ENCODE peak calls at places on chromosomes 11 and 22, in ten cellular contexts. E, S, T, A, X, O, F, W, Y and K are unnamed samples.

GRCh38 chr22:48315415-48316244 is 1512.0 kb downstream of the BRD1 start:
- DNase-seq in W (no peak), T (no peak), X (no peak), A (no peak), E (no peak), S (no peak), Y (no peak), F (no peak), O (no peak), K (no peak)

GRCh38 chr22:33811686-33812085 is 108.6 kb downstream of the LARGE1 start:
- DNase-seq in S (no peak), X (no peak), F (no peak), O (peak), A (no peak), T (no peak), W (peak), Y (peak), E (no peak), K (no peak)

GRCh38 chr11:115502636-115503082 is 1.6 kb downstream of the CADM1 start:
- DNase-seq in Y (peak), T (no peak), E (no peak), W (no peak), X (no peak), A (no peak), O (no peak), S (no peak), F (no peak), K (no peak)

GRCh38 chr11:118885831-118886571 is 2.3 kb downstream of the CXCR5 start:
- DNase-seq in X (no peak), E (no peak), A (no peak), W (no peak), Y (no peak), S (no peak), O (no peak), F (no peak), T (no peak), K (no peak)

GRCh38 chr22:50308597-50308935 is 1.1 kb upstream of the PLXNB2 start:
- DNase-seq in F (no peak), A (no peak), W (peak), T (peak), X (no peak), S (no peak), E (no peak), O (no peak), Y (peak), K (no peak)

GRCh38 chr11:117837070-117837776 is 12.7 kb upstream of the FXYD2 start:
- DNase-seq in W (no peak), E (no peak), X (no peak), Y (no peak), S (no peak), A (no peak), T (no peak), O (no peak), F (no peak), K (no peak)

GRCh38 chr11:16605440-16605970 is 132.9 kb upstream of the C11orf58 start:
- DNase-seq in Y (peak), O (peak), T (peak), X (no peak), S (no peak), A (no peak), E (no peak), F (no peak), W (no peak), K (peak)

GRCh38 chr11:69159153-69159850 is 3.6 kb downstream of the SMIM38 start:
- DNase-seq in S (no peak), X (no peak), W (no peak), A (no peak), O (no peak), T (no peak), Y (no peak), F (no peak), E (no peak), K (no peak)

GRCh38 chr22:31250740-31251330 is 38.7 kb downstream of the LIMK2 start:
- DNase-seq in X (no peak), E (no peak), A (no peak), F (no peak), Y (peak), W (no peak), O (no peak), S (no peak), T (peak), K (peak)

GRCh38 chr11:105357764-105358163 is 218.2 kb upstream of the CARD18 start:
- DNase-seq in O (peak), X (no peak), S (no peak), T (peak), F (no peak), E (no peak), A (no peak), Y (peak), W (no peak), K (peak)

GRCh38 chr11:62125881-62126280 is 2.1 kb downstream of the INCENP start:
- DNase-seq in S (no peak), E (no peak), A (no peak), W (no peak), F (no peak), Y (no peak), X (no peak), O (no peak), T (no peak), K (no peak)

GRCh38 chr11:125285844-125286243 is 121.3 kb downstream of the PKNOX2 start:
- DNase-seq in T (no peak), X (no peak), F (no peak), A (no peak), S (no peak), O (no peak), E (no peak), W (no peak), Y (no peak), K (no peak)

GRCh38 chr11:100712618-100713017 is 25.5 kb downstream of the ARHGAP42 start:
- DNase-seq in E (no peak), W (no peak), O (no peak), Y (no peak), X (no peak), T (no peak), F (no peak), A (no peak), S (no peak), K (no peak)

GRCh38 chr11:47524200-47524874 is 28.6 kb downstream of the CELF1 start:
- DNase-seq in S (no peak), X (no peak), F (no peak), E (no peak), A (no peak), T (no peak), W (peak), Y (peak), O (no peak), K (peak)

GRCh38 chr11:132058211-132058772 is 687.9 kb downstream of the NTM start:
- DNase-seq in A (no peak), E (no peak), F (no peak), O (peak), W (peak), S (no peak), X (no peak), T (no peak), Y (peak), K (no peak)

GRCh38 chr11:44628730-44629361 is 63.4 kb downstream of the CD82 start:
- DNase-seq in O (no peak), Y (no peak), S (no peak), A (no peak), E (no peak), X (no peak), F (no peak), W (no peak), T (no peak), K (no peak)

GRCh38 chr11:129055196-129055595 is 112.5 kb upstream of the TP53AIP1 start:
- DNase-seq in Y (no peak), W (no peak), O (no peak), X (no peak), T (no peak), S (no peak), A (no peak), E (no peak), F (no peak), K (no peak)

GRCh38 chr11:66834943-66835342 is 8.3 kb upstream of the RCE1 start:
- DNase-seq in A (no peak), T (no peak), W (no peak), O (no peak), X (no peak), Y (no peak), E (no peak), F (no peak), S (no peak), K (no peak)